ENCODE peak calls at places on chromosomes 11 and 22, in six cellular contexts. W, C, O, P, H and T are unnamed samples.

GRCh38 chr11:2190670-2191471 is 19.3 kb upstream of the TH start:
- DNase-seq in W (no peak), C (no peak), O (peak), P (peak), H (peak), T (no peak)

GRCh38 chr11:44389963-44390605 is 80.1 kb upstream of the ALX4 start:
- DNase-seq in W (no peak), C (no peak), O (no peak), P (no peak), H (no peak), T (no peak)

GRCh38 chr22:25174888-25175411 is 24.7 kb upstream of the CRYBB3 start:
- DNase-seq in W (no peak), C (no peak), O (no peak), P (no peak), H (no peak), T (no peak)

GRCh38 chr11:64298966-64299846 is 952 bp upstream of the CATSPERZ start:
- DNase-seq in W (peak), C (no peak), O (no peak), P (no peak), H (no peak), T (peak)

GRCh38 chr11:10096987-10097386 is 197.0 kb downstream of the SBF2 start:
- DNase-seq in W (no peak), C (no peak), O (no peak), P (no peak), H (no peak), T (no peak)

GRCh38 chr11:67006029-67006884 is 16.7 kb upstream of the SYT12 start:
- DNase-seq in W (no peak), C (no peak), O (no peak), P (peak), H (peak), T (no peak)

GRCh38 chr22:36938028-36938425 is 24.6 kb downstream of the CSF2RB start:
- DNase-seq in W (no peak), C (no peak), O (no peak), P (no peak), H (no peak), T (no peak)

GRCh38 chr22:22168190-22168940 is 76.2 kb upstream of the VPREB1 start:
- DNase-seq in W (no peak), C (no peak), O (peak), P (peak), H (peak), T (no peak)

GRCh38 chr11:121895919-121896318 is 220.1 kb downstream of the BLID start:
- DNase-seq in W (no peak), C (no peak), O (no peak), P (no peak), H (no peak), T (no peak)

GRCh38 chr11:16494918-16495691 is 138.8 kb upstream of the SOX6 start:
- DNase-seq in W (peak), C (no peak), O (no peak), P (no peak), H (no peak), T (no peak)

GRCh38 chr22:50178471-50178864 is 7.2 kb upstream of the TRABD start:
- DNase-seq in W (peak), C (no peak), O (no peak), P (no peak), H (no peak), T (no peak)

GRCh38 chr11:2137202-2138071 is 1.8 kb downstream of the IGF2 start:
- DNase-seq in W (peak), C (no peak), O (peak), P (peak), H (peak), T (peak)

GRCh38 chr11:1459739-1460395 is 26.7 kb downstream of the MOB2 start:
- DNase-seq in W (no peak), C (no peak), O (no peak), P (no peak), H (no peak), T (no peak)

GRCh38 chr11:25970726-25971508 is 361.0 kb upstream of the ANO3 start:
- DNase-seq in W (no peak), C (no peak), O (no peak), P (no peak), H (peak), T (no peak)

GRCh38 chr11:67278135-67278938 is 10.8 kb upstream of the ANKRD13D start:
- DNase-seq in W (peak), C (no peak), O (no peak), P (no peak), H (no peak), T (no peak)

GRCh38 chr11:76605338-76606074 is 65.0 kb downstream of the LRRC32 start:
- DNase-seq in W (no peak), C (no peak), O (no peak), P (no peak), H (no peak), T (no peak)

GRCh38 chr22:44901301-44901700 is 108.5 kb downstream of the PHF21B start:
- DNase-seq in W (no peak), C (no peak), O (no peak), P (no peak), H (no peak), T (peak)

GRCh38 chr11:131745405-131745804 is 375.0 kb downstream of the NTM start:
- DNase-seq in W (no peak), C (no peak), O (no peak), P (no peak), H (no peak), T (peak)

GRCh38 chr11:126969865-126970479 is 30.6 kb downstream of the KIRREL3 start:
- DNase-seq in W (no peak), C (no peak), O (peak), P (peak), H (peak), T (peak)

GRCh38 chr11:116193321-116194114 is 579.3 kb downstream of the BUD13 start:
- DNase-seq in W (no peak), C (no peak), O (peak), P (peak), H (peak), T (peak)

GRCh38 chr11:13140028-13140870 is 131.1 kb downstream of the RASSF10 start:
- DNase-seq in W (no peak), C (no peak), O (peak), P (no peak), H (no peak), T (peak)

GRCh38 chr11:122202161-122202950 is 86.3 kb upstream of the BLID start:
- DNase-seq in W (no peak), C (no peak), O (no peak), P (peak), H (no peak), T (peak)

GRCh38 chr11:132318421-132319157 is 948.2 kb downstream of the NTM start:
- DNase-seq in W (no peak), C (no peak), O (no peak), P (no peak), H (no peak), T (peak)

GRCh38 chr22:39174498-39175120 is 22.1 kb upstream of the CBX7 start:
- DNase-seq in W (peak), C (peak), O (no peak), P (peak), H (peak), T (peak)

GRCh38 chr11:128235446-128235845 is 351.9 kb downstream of the ETS1 start:
- DNase-seq in W (no peak), C (no peak), O (peak), P (no peak), H (no peak), T (peak)

GRCh38 chr11:74559934-74560309 is 32.5 kb upstream of the POLD3 start:
- DNase-seq in W (no peak), C (no peak), O (no peak), P (no peak), H (no peak), T (no peak)